ENCODE peak calls at places on chromosome 17, in eight cellular contexts. X is esophagus muscularis mucosa, R is sigmoid colon, Z is stomach, P is transverse colon, F is suprapubic skin, T is upper lobe of left lung, B is K562. H is an unnamed sample.

GRCh38 chr17:61849674-61850073 is 13.7 kb downstream of the BRIP1 start:
- DNase-seq in X (no peak), R (no peak), Z (no peak), P (no peak), F (no peak), T (no peak), B (no peak), H (no peak)

GRCh38 chr17:62966426-62967110 is 533 bp downstream of the TANC2 start:
- DNase-seq in X (no peak), R (no peak), Z (peak), P (peak), F (no peak), T (no peak), B (no peak), H (no peak)

GRCh38 chr17:52157603-52158449 is 688 bp downstream of the CA10 start:
- DNase-seq in X (no peak), R (no peak), Z (no peak), P (no peak), F (no peak), T (peak), B (no peak), H (peak)

GRCh38 chr17:48462946-48463345 is 32.9 kb upstream of the SKAP1 start:
- DNase-seq in X (no peak), R (no peak), Z (no peak), P (no peak), F (no peak), T (no peak), B (no peak), H (no peak)

GRCh38 chr17:35555695-35556094 is 4.9 kb downstream of the SLFN14 start:
- DNase-seq in X (no peak), R (no peak), Z (no peak), P (no peak), F (no peak), T (no peak), B (peak), H (peak)

GRCh38 chr17:30344283-30345088 is 10.6 kb upstream of the TMIGD1 start:
- DNase-seq in X (peak), R (no peak), Z (peak), P (peak), F (no peak), T (no peak), B (peak), H (peak)

GRCh38 chr17:61729690-61730268 is 133.5 kb downstream of the BRIP1 start:
- DNase-seq in X (no peak), R (no peak), Z (no peak), P (no peak), F (no peak), T (no peak), B (no peak), H (peak)

GRCh38 chr17:66960623-66961022 is 3.9 kb upstream of the CACNG4 start:
- DNase-seq in X (no peak), R (no peak), Z (no peak), P (no peak), F (no peak), T (no peak), B (no peak), H (no peak)

GRCh38 chr17:54754560-54754959 is 146.1 kb upstream of the TOM1L1 start:
- DNase-seq in X (no peak), R (no peak), Z (no peak), P (no peak), F (no peak), T (peak), B (peak), H (peak)

GRCh38 chr17:80970044-80970761 is 21.4 kb upstream of the CHMP6 start:
- DNase-seq in X (no peak), R (peak), Z (peak), P (peak), F (no peak), T (peak), B (no peak), H (peak)

GRCh38 chr17:48011405-48012150 is 26.0 kb downstream of the COPZ2 start:
- DNase-seq in X (no peak), R (no peak), Z (peak), P (peak), F (no peak), T (peak), B (peak), H (peak)

GRCh38 chr17:35050170-35050569 is 13.3 kb downstream of the RFFL start:
- DNase-seq in X (no peak), R (no peak), Z (no peak), P (no peak), F (no peak), T (no peak), B (no peak), H (no peak)

GRCh38 chr17:78342438-78343098 is 17.3 kb downstream of the SOCS3 start:
- DNase-seq in X (no peak), R (peak), Z (no peak), P (no peak), F (peak), T (no peak), B (no peak), H (peak)

GRCh38 chr17:45367216-45367615 is 50.4 kb upstream of the MAP3K14 start:
- DNase-seq in X (peak), R (peak), Z (no peak), P (no peak), F (peak), T (no peak), B (no peak), H (peak)

GRCh38 chr17:79006001-79006400 is 3.6 kb downstream of the CANT1 start:
- DNase-seq in X (no peak), R (peak), Z (no peak), P (peak), F (peak), T (no peak), B (no peak), H (no peak)

GRCh38 chr17:64599187-64599676 is 62.9 kb downstream of the SMURF2 start:
- DNase-seq in X (no peak), R (no peak), Z (peak), P (peak), F (no peak), T (no peak), B (peak), H (no peak)

GRCh38 chr17:33968350-33969044 is 286.6 kb upstream of the CCL2 start:
- DNase-seq in X (no peak), R (no peak), Z (no peak), P (no peak), F (no peak), T (no peak), B (peak), H (no peak)

GRCh38 chr17:2087597-2088211 is 32.8 kb downstream of the HIC1 start:
- DNase-seq in X (no peak), R (peak), Z (no peak), P (peak), F (no peak), T (no peak), B (no peak), H (no peak)
- TF ChIP-seq POLR2AphosphoS5 in X (peak), R (no peak), Z (peak), P (peak), F (peak), T (peak), B (no peak), H (no peak)

GRCh38 chr17:6496636-6497441 is 52.6 kb downstream of the PIMREG start:
- DNase-seq in X (no peak), R (peak), Z (no peak), P (no peak), F (peak), T (no peak), B (no peak), H (no peak)
- TF ChIP-seq EP300 in X (no peak), R (no peak), Z (no peak), P (no peak), F (no peak), T (no peak), B (no peak), H (no peak)

GRCh38 chr17:7439462-7440112 is at the start of gene FGF11:
- DNase-seq in X (no peak), R (no peak), Z (no peak), P (no peak), F (no peak), T (peak), B (no peak), H (peak)
- TF ChIP-seq POLR2AphosphoS5 in X (no peak), R (no peak), Z (no peak), P (no peak), F (no peak), T (no peak), B (no peak), H (no peak)

DNA sequence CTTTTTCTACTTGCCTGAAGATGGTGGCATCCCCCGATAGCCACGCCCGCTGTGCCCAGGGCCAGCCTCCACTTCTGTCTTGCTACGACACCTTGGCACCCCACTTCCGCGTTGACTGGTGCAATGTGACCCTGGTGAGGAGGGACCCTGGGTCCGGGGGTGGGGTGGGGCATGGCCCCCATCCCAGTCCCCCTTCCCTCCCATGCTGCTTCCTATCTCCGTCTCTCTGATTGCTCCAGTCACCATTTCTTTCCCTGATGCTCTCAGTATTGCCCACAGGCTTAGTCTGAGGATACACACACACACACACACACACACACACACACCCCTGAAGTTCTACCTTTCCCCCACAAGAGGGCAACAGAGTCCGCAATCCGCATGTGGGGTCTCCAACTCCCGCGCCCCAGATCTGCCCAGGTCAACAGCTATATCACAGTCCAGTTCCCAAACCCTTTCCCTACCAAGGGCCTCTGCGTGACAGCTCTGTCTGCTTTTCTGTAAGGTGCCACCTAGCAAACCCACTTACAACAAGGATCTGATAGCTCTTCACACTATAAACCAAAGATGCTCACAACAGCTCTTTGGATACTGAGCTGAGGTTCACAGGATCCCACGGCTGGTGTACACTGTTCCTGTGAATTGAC is 3.4 kb downstream of the SGCA start:
- DNase-seq in X (no peak), R (no peak), Z (no peak), P (peak), F (no peak), T (no peak), B (peak), H (peak)
- TF ChIP-seq EP300 in X (no peak), R (no peak), Z (no peak), P (no peak), F (no peak), T (no peak), B (peak), H (no peak)

DNA sequence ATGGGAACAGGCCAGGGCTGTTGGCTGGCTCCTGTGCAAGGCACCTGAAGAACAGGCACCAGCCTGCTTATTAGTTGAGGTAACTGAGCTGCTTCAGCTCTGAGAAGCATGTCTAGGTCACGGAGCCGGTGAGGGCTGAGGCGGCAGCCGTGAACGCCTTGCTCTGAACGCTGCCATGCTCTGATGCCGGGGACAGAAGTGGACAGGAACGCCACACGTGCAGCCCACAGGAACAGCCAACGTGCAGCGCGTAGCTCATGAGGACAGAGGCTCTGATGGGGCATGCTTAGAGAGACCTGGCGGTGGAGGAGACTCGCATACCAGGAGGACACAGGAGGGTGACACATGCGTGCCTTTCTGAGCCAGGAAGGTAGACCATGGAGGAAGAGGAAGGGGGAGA is 25.6 kb downstream of the USP22 start:
- DNase-seq in X (no peak), R (peak), Z (no peak), P (no peak), F (no peak), T (no peak), B (no peak), H (no peak)
- TF ChIP-seq POLR2AphosphoS5 in X (no peak), R (no peak), Z (no peak), P (no peak), F (no peak), T (no peak), B (no peak), H (peak)

DNA sequence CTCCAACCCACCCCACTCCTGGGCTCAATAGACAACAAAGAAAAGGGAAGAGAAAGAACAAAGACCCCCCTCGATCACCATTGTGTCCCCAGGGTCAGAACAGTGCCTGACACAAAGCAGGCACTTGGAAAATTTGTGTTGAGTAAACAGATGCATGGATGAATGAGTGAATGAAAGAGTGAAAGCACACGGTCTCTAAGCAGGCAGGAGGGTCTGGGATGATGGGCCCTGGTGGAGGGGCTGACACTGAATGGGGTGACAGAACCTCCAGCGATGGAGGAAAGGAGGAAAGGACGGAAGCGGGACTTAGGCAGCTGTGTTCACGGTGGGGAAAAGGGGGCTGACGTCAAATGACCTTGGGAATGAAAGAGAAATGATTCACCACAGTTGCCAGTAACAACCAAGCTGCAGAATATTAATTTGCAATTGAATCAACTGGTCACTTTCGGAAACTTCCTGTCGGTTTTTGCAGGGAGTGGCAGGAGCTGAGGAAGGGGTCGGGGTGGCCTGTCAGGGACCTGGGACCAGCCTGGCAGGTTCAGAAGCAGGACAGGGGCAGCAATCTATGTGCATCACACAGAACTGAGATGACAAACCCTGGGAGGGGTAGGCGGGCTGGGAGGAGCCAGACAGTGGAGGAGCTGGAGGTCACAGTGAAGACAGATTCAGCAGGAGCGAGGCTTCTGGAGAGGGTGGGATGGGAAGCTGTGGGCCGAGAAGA is 6.7 kb upstream of the GAST start:
- DNase-seq in X (no peak), R (no peak), Z (no peak), P (no peak), F (no peak), T (no peak), B (no peak), H (no peak)
- TF ChIP-seq EP300 in X (no peak), R (no peak), Z (no peak), P (no peak), F (no peak), T (no peak), B (no peak), H (no peak)

GRCh38 chr17:68020451-68020779 is 15.1 kb upstream of the KPNA2 start:
- DNase-seq in X (no peak), R (no peak), Z (no peak), P (no peak), F (no peak), T (no peak), B (peak), H (no peak)

GRCh38 chr17:68021963-68022362 is 13.6 kb upstream of the KPNA2 start:
- DNase-seq in X (no peak), R (no peak), Z (no peak), P (no peak), F (no peak), T (no peak), B (no peak), H (no peak)

GRCh38 chr17:68019336-68019674 is 16.2 kb upstream of the KPNA2 start:
- DNase-seq in X (no peak), R (no peak), Z (no peak), P (no peak), F (no peak), T (no peak), B (peak), H (no peak)

GRCh38 chr17:68016838-68017237 is 18.7 kb upstream of the KPNA2 start:
- DNase-seq in X (no peak), R (no peak), Z (no peak), P (no peak), F (no peak), T (no peak), B (no peak), H (no peak)

DNA sequence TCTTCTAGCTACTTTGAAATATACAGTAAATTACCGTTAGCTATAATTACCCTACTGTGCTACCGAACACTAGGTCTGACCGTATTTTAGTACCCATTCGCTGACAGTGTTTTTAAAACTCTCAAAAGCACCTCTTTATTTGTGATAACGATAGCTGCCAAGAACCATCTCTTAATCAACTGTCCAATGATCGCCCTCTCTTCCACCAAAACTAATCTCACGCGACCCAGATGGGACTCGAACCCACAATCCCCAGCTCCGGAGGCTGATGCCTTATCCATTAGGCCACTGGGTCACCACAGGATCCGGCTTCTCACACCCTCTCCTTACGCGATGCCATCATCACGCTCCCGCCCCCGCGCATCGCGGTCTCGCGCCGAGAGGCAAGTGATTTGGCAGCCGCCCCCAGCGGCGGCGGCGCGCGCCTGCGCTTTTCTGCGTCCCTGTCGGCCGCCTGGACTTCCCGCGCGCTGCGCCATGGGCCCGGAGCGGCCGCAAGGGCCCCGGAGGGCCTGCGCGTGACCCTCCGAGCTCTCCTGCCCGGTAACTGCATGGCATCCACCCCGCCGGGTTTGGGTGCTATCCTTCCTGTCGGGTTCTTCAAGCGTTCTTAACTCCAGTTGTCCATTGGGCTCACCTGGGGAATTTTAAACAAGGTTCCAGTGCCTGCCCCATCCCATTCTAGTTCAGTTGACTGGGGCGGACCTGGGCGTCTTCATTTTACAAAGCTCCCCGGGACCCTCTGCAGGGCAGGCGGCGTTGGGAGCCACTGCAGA is 15.7 kb upstream of the KPNA2 start:
- DNase-seq in X (peak), R (peak), Z (peak), P (peak), F (peak), T (peak), B (peak), H (peak)
- TF ChIP-seq POLR2AphosphoS5 in X (peak), R (no peak), Z (peak), P (peak), F (peak), T (peak), B (peak), H (peak)

GRCh38 chr17:37701424-37702020 is 43.3 kb downstream of the HNF1B start:
- DNase-seq in X (no peak), R (no peak), Z (peak), P (peak), F (no peak), T (no peak), B (peak), H (peak)
- TF ChIP-seq EP300 in X (no peak), R (no peak), Z (no peak), P (no peak), F (no peak), T (no peak), B (no peak), H (no peak)

DNA sequence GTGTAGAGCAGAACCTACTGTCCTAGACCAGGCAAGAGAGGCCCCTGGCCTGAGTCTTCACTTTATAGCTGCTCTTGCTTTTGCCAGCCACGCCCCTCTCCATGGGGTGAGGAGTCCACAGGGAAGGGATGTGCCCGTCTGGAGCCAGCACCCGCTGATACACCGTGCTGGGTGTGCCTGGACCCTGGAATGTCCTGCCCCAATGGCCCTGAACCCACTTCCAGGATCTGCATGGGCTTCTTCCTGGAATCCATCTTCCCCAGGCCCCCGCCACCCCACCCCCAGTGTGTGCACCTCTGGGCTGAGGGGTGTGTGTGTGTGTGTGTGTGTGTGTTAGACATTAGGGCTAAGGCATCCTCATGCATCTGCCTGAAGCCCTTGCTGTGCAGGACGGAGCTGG is 44.9 kb downstream of the MEOX1 start:
- DNase-seq in X (no peak), R (no peak), Z (no peak), P (peak), F (no peak), T (peak), B (no peak), H (no peak)
- TF ChIP-seq POLR2AphosphoS5 in X (no peak), R (no peak), Z (no peak), P (no peak), F (no peak), T (no peak), B (no peak), H (no peak)

DNA sequence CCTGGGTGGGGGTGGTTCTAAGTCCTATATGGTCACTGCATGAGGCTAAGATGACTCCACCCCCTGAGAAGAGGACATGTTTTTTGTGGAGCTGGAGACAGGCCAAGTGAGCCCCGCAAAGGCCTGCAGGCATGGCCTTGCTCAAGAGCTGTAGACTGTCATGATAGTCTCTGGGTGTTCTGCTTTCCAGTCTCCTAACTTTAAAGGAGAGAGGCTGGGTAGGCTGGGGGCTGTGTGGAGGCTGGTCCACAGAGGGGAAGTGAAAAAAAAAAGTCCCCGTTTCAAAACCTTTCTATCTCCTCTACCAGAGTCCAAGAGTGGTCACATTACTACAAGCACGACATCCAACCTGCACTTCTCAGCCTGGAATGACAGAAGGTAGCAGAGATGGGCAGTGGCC is 27.1 kb downstream of the CDRT4 start:
- DNase-seq in X (no peak), R (peak), Z (no peak), P (no peak), F (no peak), T (no peak), B (no peak), H (no peak)
- TF ChIP-seq EP300 in X (no peak), R (no peak), Z (no peak), P (no peak), F (no peak), T (no peak), B (no peak), H (no peak)